ENCODE peak calls at places on chromosomes 11 and 22, in four cellular contexts. L is PC-9, B is fibroblast of lung, V is PC-3. Y is an unnamed sample.

GRCh38 chr22:17703811-17704210 is 65.3 kb downstream of the BCL2L13 start:
- DNase-seq in B (peak), L (no peak), V (no peak), Y (no peak)

GRCh38 chr11:120746836-120747609 is 235.5 kb downstream of the GRIK4 start:
- DNase-seq in L (no peak), V (peak), B (no peak), Y (peak)

GRCh38 chr11:112744041-112744440 is 217.2 kb upstream of the NCAM1 start:
- DNase-seq in L (no peak), B (no peak), V (no peak), Y (no peak)

GRCh38 chr11:3613998-3614741 is 27.6 kb downstream of the ART5 start:
- DNase-seq in V (no peak), B (no peak), L (no peak), Y (no peak)

GRCh38 chr11:38131535-38131934 is 1533.5 kb upstream of the RAG2 start:
- DNase-seq in L (no peak), V (no peak), B (no peak), Y (no peak)

GRCh38 chr11:69371731-69372588 is 78.0 kb downstream of the MYEOV start:
- DNase-seq in B (no peak), V (no peak), L (no peak), Y (no peak)

GRCh38 chr11:95231881-95232605 is 1.0 kb upstream of the SESN3 start:
- DNase-seq in V (no peak), L (no peak), B (peak), Y (no peak)

GRCh38 chr11:33777906-33778305 is 3.6 kb upstream of the FBXO3 start:
- DNase-seq in B (no peak), L (no peak), V (no peak), Y (no peak)

GRCh38 chr11:111764621-111765020 is 1.6 kb downstream of the PPP2R1B start:
- DNase-seq in B (peak), V (peak), L (no peak), Y (no peak)

GRCh38 chr22:45534339-45535192 is 31.9 kb downstream of the FBLN1 start:
- DNase-seq in L (no peak), V (no peak), B (peak), Y (no peak)

GRCh38 chr11:111633756-111634362 is 31.6 kb downstream of the SIK2 start:
- DNase-seq in B (peak), V (peak), L (no peak), Y (no peak)

GRCh38 chr22:49826603-49827306 is 918 bp downstream of the BRD1 start:
- DNase-seq in B (peak), L (no peak), V (no peak), Y (no peak)

GRCh38 chr22:44068422-44069191 is 44.5 kb downstream of the PARVB start:
- DNase-seq in B (no peak), V (no peak), L (no peak), Y (no peak)

GRCh38 chr11:116827461-116827860 is 2.2 kb upstream of the APOC3 start:
- DNase-seq in B (no peak), L (no peak), V (no peak), Y (no peak)

GRCh38 chr11:61922539-61922938 is 5.2 kb upstream of the RAB3IL1 start:
- DNase-seq in V (no peak), L (no peak), B (peak), Y (no peak)

GRCh38 chr22:27397948-27398330 is 403.6 kb downstream of the MN1 start:
- DNase-seq in L (no peak), B (no peak), V (no peak), Y (no peak)

GRCh38 chr11:107457205-107457557 is 444 bp downstream of the CWF19L2 start:
- DNase-seq in V (no peak), B (peak), L (no peak), Y (no peak)

GRCh38 chr11:114846040-114846791 is 167.9 kb downstream of the NXPE2 start:
- DNase-seq in L (no peak), B (peak), V (no peak), Y (no peak)

GRCh38 chr22:37180531-37181231 is 7.4 kb downstream of the C1QTNF6 start:
- DNase-seq in V (no peak), L (no peak), B (no peak), Y (no peak)

GRCh38 chr11:15893080-15893492 is 463.3 kb downstream of the SOX6 start:
- DNase-seq in V (peak), L (peak), B (peak), Y (no peak)

GRCh38 chr22:29872989-29873388 is 10.0 kb upstream of the MTMR3 start:
- DNase-seq in L (no peak), V (no peak), B (no peak), Y (no peak)

GRCh38 chr11:61659413-61660196 is 20.6 kb upstream of the DAGLA start:
- DNase-seq in V (peak), B (no peak), L (no peak), Y (no peak)

GRCh38 chr22:36359172-36359973 is 28.4 kb downstream of the MYH9 start:
- DNase-seq in L (no peak), V (no peak), B (no peak), Y (no peak)

GRCh38 chr11:20611445-20611844 is 12.0 kb downstream of the SLC6A5 start:
- DNase-seq in L (no peak), V (no peak), B (no peak), Y (no peak)

GRCh38 chr11:20612416-20612815 is 13.0 kb downstream of the SLC6A5 start:
- DNase-seq in B (no peak), L (no peak), V (no peak), Y (no peak)

GRCh38 chr11:20609727-20610707 is 10.6 kb downstream of the SLC6A5 start:
- DNase-seq in L (peak), B (peak), V (peak), Y (no peak)

GRCh38 chr11:20610825-20611224 is 11.4 kb downstream of the SLC6A5 start:
- DNase-seq in V (no peak), B (no peak), L (no peak), Y (no peak)

GRCh38 chr11:20611892-20612291 is 12.5 kb downstream of the SLC6A5 start:
- DNase-seq in L (peak), V (no peak), B (no peak), Y (no peak)
- H2AFZ ChIP-seq in L (no peak), V (no peak), B (no peak), Y (no peak)

DNA sequence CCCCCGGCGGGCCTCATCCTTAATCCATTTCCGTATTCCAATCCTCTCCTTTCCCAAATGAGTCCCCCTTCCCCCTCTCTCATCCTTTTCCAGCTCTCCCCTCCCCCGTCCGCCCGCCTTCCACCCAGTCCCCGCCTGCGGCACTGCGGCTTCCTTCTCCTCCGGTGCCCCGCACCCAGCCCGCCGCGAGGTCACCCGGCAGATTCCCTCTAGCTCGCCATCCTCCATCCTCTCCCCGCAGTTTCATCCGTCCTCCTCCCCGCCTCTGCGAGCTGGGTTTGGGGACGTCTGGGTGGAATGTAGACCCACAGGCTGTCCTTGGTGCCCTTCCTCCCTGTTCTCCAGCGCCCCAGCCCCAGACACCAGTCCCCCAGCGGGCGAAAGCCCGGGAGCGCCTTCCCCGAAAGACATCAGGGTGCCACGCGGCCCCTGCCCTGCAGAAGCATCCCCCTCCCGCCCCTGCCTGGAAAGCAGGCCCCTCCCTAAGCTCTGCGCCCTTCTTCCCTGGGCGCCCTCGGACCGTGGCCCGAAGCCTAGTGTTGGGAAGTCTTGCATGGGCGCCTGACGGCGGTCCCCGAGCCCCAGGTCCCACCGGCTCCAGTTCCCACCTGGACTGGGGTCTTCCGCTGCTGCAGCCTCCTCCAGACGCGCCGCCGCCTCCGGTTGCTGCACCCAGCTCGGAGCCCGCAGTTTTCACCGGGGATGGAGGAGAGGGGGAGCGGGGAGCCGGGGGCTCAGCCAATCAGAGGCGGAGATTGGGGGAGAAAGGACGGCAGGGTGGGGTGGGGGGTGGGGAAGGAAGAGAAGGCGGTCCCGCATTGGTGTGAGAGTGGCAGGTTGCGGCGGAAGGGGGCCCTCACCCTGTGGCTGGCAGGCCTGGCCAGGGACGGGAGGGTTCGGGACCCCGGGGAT is at the start of gene THY1:
- DNase-seq in V (no peak), L (no peak), B (peak), Y (no peak)
- H3K4me2 ChIP-seq in V (peak), L (no peak), B (peak), Y (peak)

GRCh38 chr11:128686045-128686741 is 7.7 kb upstream of the FLI1 start:
- DNase-seq in B (no peak), V (no peak), L (no peak), Y (no peak)
- TF ChIP-seq EZH2 in B (no peak), V (no peak), L (no peak), Y (peak)

DNA sequence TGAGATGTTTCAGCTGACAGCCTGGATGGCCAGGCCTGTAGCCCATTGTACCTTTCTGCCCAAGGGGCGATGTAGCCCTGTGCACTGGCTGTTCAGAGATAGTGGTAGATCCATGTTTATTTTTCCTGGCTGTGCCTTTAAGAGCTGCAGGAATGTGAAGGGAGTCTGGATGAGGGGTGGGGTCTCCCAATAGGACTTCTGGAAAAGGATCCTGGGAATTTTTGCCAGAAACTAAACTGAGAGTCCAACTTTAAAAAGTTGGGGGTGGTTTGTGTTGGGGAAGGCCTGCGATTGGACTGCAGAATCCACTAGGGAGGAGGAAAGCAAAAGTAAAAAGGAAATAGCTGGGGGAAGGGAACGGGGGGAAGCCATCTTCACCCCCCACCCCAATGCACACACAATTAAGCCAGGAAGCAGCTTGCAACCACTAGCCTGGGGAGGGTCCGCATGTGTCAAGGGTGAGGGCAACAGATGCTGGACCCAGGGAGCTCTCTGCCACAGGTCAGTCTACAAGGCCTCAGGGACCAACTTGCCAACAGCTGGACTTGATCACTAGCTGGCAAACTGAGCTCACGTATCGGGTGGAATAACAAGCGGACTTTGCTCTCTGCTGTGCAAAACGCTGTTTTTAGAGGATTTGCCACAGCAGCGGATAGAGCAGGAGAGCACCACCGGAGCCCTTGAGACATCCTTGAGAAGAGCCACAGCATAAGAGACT is at the start of gene OLFML1:
- DNase-seq in V (no peak), L (no peak), B (no peak), Y (no peak)
- H2AFZ ChIP-seq in V (no peak), L (no peak), B (peak), Y (no peak)

GRCh38 chr11:79465160-79465559 is 24.3 kb upstream of the TENM4 start:
- DNase-seq in V (no peak), B (no peak), L (no peak), Y (no peak)
- H3K4me2 ChIP-seq in V (no peak), B (no peak), L (no peak), Y (no peak)

GRCh38 chr11:45319077-45319476 is 32.9 kb upstream of the SYT13 start:
- DNase-seq in L (no peak), V (no peak), B (no peak), Y (no peak)
- TF ChIP-seq EZH2 in L (no peak), V (no peak), B (no peak), Y (no peak)

DNA sequence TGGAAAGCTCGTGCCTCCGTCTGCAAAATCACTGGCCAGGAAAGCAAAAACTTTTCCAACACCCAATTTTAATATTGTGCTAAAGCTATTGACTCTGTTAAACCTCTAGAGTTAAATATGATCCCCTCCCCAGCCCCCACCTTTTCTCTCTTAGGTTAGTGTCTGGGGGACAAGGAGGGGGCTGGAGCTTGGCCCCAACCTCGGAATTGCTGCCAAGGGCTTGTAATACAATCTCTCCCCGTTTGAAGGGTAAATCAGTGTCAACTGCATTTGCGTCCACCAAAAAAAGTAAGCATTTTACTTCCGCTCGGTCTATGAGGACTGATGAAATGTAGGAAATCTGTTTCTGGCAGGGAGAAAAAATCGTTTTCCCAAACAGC is at the start of gene GAS2:
- DNase-seq in L (no peak), B (no peak), V (no peak), Y (no peak)
- H2AFZ ChIP-seq in L (no peak), B (no peak), V (no peak), Y (no peak)

DNA sequence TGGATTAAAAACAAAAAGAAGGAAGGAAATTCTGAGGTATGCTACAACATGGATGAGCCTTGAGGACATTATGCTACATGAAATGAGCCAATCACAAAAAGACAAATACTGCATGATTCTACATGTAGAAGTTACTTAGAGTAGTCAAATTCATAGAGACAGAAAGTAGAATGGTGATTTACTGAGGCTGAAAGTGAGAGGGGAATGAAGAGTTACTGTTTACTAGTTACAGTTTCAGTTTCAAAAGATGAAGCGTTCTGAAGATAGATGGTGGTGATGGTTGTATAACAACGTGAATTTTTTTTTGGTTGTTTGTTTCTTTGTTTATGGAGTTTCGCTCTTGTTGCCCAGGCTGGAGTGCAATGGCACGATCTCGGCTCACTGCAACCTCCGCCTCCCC is 9.5 kb downstream of the OR5P2 start:
- DNase-seq in V (no peak), B (no peak), L (no peak), Y (no peak)
- H3K4me2 ChIP-seq in V (no peak), B (no peak), L (no peak), Y (no peak)

DNA sequence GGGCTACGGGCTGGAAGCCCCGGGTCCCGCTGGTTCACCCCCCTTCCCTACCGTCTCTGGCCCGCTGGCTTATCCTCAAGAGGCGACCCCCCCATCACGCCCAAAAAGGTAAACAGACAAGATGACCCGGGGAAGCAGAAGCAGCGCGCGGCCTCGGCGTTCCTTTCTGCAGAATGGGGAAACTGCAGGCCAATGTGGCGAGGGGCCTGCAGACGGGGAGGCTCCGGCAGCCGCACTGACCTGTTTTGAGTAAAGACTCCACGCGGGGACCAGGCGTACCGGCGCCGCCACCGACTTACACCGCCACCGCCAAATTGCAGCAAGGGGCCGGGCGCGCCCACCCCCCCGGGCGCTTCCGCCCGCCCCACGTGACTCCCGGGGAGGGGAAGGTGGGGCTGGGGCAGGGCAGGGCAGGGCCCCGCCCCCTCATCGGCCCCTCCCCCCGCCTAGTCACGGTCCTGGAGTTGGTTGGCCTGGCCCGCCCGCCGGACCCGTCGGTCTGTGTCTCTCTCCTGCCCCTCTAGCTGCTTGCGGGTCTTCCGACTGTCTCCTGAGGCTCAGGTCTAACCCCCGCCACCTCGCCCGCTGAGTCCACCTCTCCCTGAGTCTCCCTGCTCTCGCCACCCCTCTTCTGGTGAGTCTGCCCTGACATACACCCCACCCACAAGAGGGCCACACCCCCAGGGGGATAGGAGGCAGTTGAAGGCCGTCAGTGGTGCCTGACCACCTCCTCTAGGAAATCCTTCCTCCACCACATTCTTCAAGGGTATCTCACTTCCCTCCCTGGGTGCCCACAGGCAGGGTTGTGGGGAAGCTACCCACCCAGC is at the start of gene ARAP1:
- DNase-seq in L (peak), V (peak), B (peak), Y (peak)
- TF ChIP-seq EZH2 in L (no peak), V (no peak), B (no peak), Y (no peak)

GRCh38 chr11:97202613-97203292 is 812.9 kb downstream of the JRKL start:
- DNase-seq in L (no peak), V (no peak), B (no peak), Y (no peak)
- H2AFZ ChIP-seq in L (no peak), V (no peak), B (no peak), Y (no peak)